ENCODE peak calls at places on chromosomes 16 and 17, in ten cellular contexts. G is MCF 10A, S is fibroblast of lung, U is MM.1S, Y is tibial nerve, M is mucosa of descending colon, L is A549, H is spleen, T is epithelial cell of esophagus, F is AG04450. Q is an unnamed sample.
A peak's percentile ranks its signal among the peaks of the same experiment; 100 is the strongest.

GRCh38 chr16:84774810-84775209 is 45.0 kb upstream of the CRISPLD2 start:
- DNase-seq in G (peak; percentile 86), S (peak; percentile 95), U (no peak), Y (peak; percentile 69), M (no peak), L (no peak), H (no peak), T (peak; percentile 83), F (peak; percentile 73), Q (no peak)

GRCh38 chr17:77372444-77373297 is 231.9 kb downstream of the SEC14L1 start:
- DNase-seq in G (no peak), S (peak; percentile 94), U (peak; percentile 75), Y (peak; percentile 73), M (peak; percentile 78), L (no peak), H (peak; percentile 95), T (peak; percentile 59), F (peak; percentile 69), Q (no peak)

GRCh38 chr17:46072998-46073397 is 73.9 kb downstream of the STH start:
- DNase-seq in G (no peak), S (peak; percentile 28), U (no peak), Y (no peak), M (no peak), L (peak; percentile 23), H (no peak), T (no peak), F (peak; percentile 30), Q (no peak)

GRCh38 chr17:2171725-2172446 is 117.0 kb downstream of the HIC1 start:
- DNase-seq in G (no peak), S (peak; percentile 100), U (no peak), Y (peak; percentile 58), M (peak; percentile 47), L (no peak), H (no peak), T (peak; percentile 75), F (peak; percentile 98), Q (peak; percentile 73)

GRCh38 chr16:18933501-18933900 is 7.3 kb upstream of the SMG1 start:
- DNase-seq in G (no peak), S (no peak), U (no peak), Y (no peak), M (no peak), L (no peak), H (no peak), T (no peak), F (no peak), Q (no peak)

GRCh38 chr17:30117548-30118155 is 1.0 kb downstream of the NSRP1 start:
- DNase-seq in G (no peak), S (peak; percentile 26), U (no peak), Y (no peak), M (no peak), L (no peak), H (no peak), T (no peak), F (no peak), Q (no peak)

GRCh38 chr17:48174833-48175232 is 67.3 kb downstream of the SNX11 start:
- DNase-seq in G (no peak), S (no peak), U (no peak), Y (no peak), M (no peak), L (no peak), H (no peak), T (no peak), F (no peak), Q (no peak)

GRCh38 chr16:70703041-70703834 is 17.4 kb upstream of the MTSS2 start:
- DNase-seq in G (no peak), S (peak; percentile 94), U (no peak), Y (no peak), M (no peak), L (peak; percentile 40), H (no peak), T (no peak), F (peak; percentile 84), Q (no peak)

GRCh38 chr17:36829676-36830075 is 107.6 kb upstream of the LHX1 start:
- DNase-seq in G (peak; percentile 13), S (no peak), U (no peak), Y (no peak), M (no peak), L (no peak), H (no peak), T (no peak), F (no peak), Q (no peak)

GRCh38 chr16:50635505-50636392 is 45.4 kb downstream of the SNX20 start:
- DNase-seq in G (no peak), S (no peak), U (no peak), Y (no peak), M (no peak), L (no peak), H (no peak), T (no peak), F (no peak), Q (no peak)

GRCh38 chr17:18002171-18002570 is 29.5 kb downstream of the DRC3 start:
- DNase-seq in G (no peak), S (no peak), U (no peak), Y (no peak), M (no peak), L (no peak), H (no peak), T (no peak), F (no peak), Q (no peak)

GRCh38 chr17:62895256-62895649 is 70.8 kb upstream of the TANC2 start:
- DNase-seq in G (no peak), S (no peak), U (no peak), Y (no peak), M (no peak), L (no peak), H (no peak), T (no peak), F (no peak), Q (no peak)

GRCh38 chr17:41521574-41522261 is 3.0 kb upstream of the KRT15 start:
- DNase-seq in G (peak; percentile 87), S (peak; percentile 56), U (no peak), Y (no peak), M (peak; percentile 77), L (peak; percentile 76), H (no peak), T (peak; percentile 86), F (peak; percentile 50), Q (no peak)

GRCh38 chr16:18945233-18945632 is 19.0 kb upstream of the SMG1 start:
- DNase-seq in G (no peak), S (no peak), U (no peak), Y (no peak), M (no peak), L (no peak), H (no peak), T (no peak), F (no peak), Q (no peak)

GRCh38 chr17:13643196-13643595 is 41.5 kb upstream of the HS3ST3A1 start:
- DNase-seq in G (no peak), S (no peak), U (no peak), Y (no peak), M (no peak), L (no peak), H (no peak), T (no peak), F (no peak), Q (no peak)

GRCh38 chr17:57211543-57211942 is 44.8 kb upstream of the MSI2 start:
- DNase-seq in G (peak; percentile 49), S (peak; percentile 18), U (no peak), Y (no peak), M (no peak), L (peak; percentile 33), H (no peak), T (peak; percentile 73), F (no peak), Q (no peak)

GRCh38 chr16:81695431-81695890 is 83.6 kb upstream of the PLCG2 start:
- DNase-seq in G (no peak), S (no peak), U (no peak), Y (no peak), M (no peak), L (no peak), H (no peak), T (peak; percentile 66), F (no peak), Q (no peak)

GRCh38 chr16:72818286-72818845 is 229.6 kb downstream of the ZFHX3 start:
- DNase-seq in G (no peak), S (no peak), U (no peak), Y (no peak), M (no peak), L (no peak), H (no peak), T (no peak), F (no peak), Q (no peak)
- TF ChIP-seq CTCF in G (no peak), S (peak; percentile 12), U (no peak), Y (no peak), M (no peak), L (no peak), H (no peak), T (no peak), F (no peak), Q (no peak)

GRCh38 chr16:67919618-67920210 is 11.9 kb downstream of the CTRL start:
- DNase-seq in G (no peak), S (no peak), U (no peak), Y (no peak), M (no peak), L (no peak), H (no peak), T (no peak), F (no peak), Q (no peak)
- TF ChIP-seq CTCF in G (no peak), S (no peak), U (no peak), Y (no peak), M (no peak), L (no peak), H (no peak), T (no peak), F (no peak), Q (no peak)

GRCh38 chr16:49281843-49282642 is 405 bp upstream of the CBLN1 start:
- DNase-seq in G (no peak), S (peak; percentile 23), U (peak; percentile 96), Y (peak; percentile 50), M (peak; percentile 92), L (peak; percentile 78), H (peak; percentile 84), T (peak; percentile 82), F (no peak), Q (no peak)
- TF ChIP-seq CTCF in G (no peak), S (no peak), U (peak; percentile 39), Y (peak; percentile 10), M (peak; percentile 50), L (peak; percentile 53), H (peak; percentile 26), T (no peak), F (no peak), Q (no peak)

GRCh38 chr17:73481672-73482071 is 162.6 kb downstream of the SDK2 start:
- DNase-seq in G (no peak), S (no peak), U (no peak), Y (no peak), M (no peak), L (no peak), H (peak; percentile 68), T (no peak), F (no peak), Q (no peak)

GRCh38 chr17:73482251-73482661 is 162.0 kb downstream of the SDK2 start:
- DNase-seq in G (no peak), S (no peak), U (no peak), Y (no peak), M (no peak), L (no peak), H (peak; percentile 81), T (no peak), F (no peak), Q (no peak)

GRCh38 chr17:73480740-73481139 is 163.5 kb downstream of the SDK2 start:
- DNase-seq in G (no peak), S (no peak), U (no peak), Y (no peak), M (no peak), L (no peak), H (no peak), T (no peak), F (no peak), Q (no peak)

GRCh38 chr17:73476890-73477350 is 165.1 kb upstream of the CDC42EP4 start:
- DNase-seq in G (no peak), S (no peak), U (no peak), Y (no peak), M (no peak), L (no peak), H (no peak), T (no peak), F (no peak), Q (no peak)

GRCh38 chr17:73478768-73479424 is 165.3 kb downstream of the SDK2 start:
- DNase-seq in G (no peak), S (no peak), U (no peak), Y (no peak), M (no peak), L (peak; percentile 36), H (peak; percentile 59), T (no peak), F (no peak), Q (no peak)
- TF ChIP-seq CTCF in G (no peak), S (no peak), U (peak; percentile 21), Y (no peak), M (no peak), L (peak; percentile 34), H (no peak), T (peak; percentile 10), F (no peak), Q (peak; percentile 13)